ENCODE peak calls at places on chromosomes 6 and 20, in seven cellular contexts. One of them, this sample, is unnamed.

GRCh38 chr6:144897441-144897921 is 612.3 kb downstream of the UTRN start:
- DNase-seq in psoas muscle: no peak
- DNase-seq in AG08396: peak; percentile 48
- DNase-seq in transverse colon: no peak
- DNase-seq in fibroblast of mammary gland: peak; percentile 93
- DNase-seq in G401: no peak
- DNase-seq in nephron progenitor cell: no peak
- DNase-seq in this sample: no peak

GRCh38 chr6:110101885-110102284 is 77.6 kb downstream of the WASF1 start:
- DNase-seq in psoas muscle: no peak
- DNase-seq in AG08396: no peak
- DNase-seq in transverse colon: no peak
- DNase-seq in fibroblast of mammary gland: no peak
- DNase-seq in G401: no peak
- DNase-seq in nephron progenitor cell: no peak
- DNase-seq in this sample: no peak

GRCh38 chr20:49539481-49540231 is 28.3 kb downstream of the PTGIS start:
- DNase-seq in psoas muscle: no peak
- DNase-seq in AG08396: no peak
- DNase-seq in transverse colon: no peak
- DNase-seq in fibroblast of mammary gland: no peak
- DNase-seq in G401: no peak
- DNase-seq in nephron progenitor cell: no peak
- DNase-seq in this sample: no peak

GRCh38 chr20:37347347-37347823 is 1.4 kb downstream of the SRC start:
- DNase-seq in psoas muscle: no peak
- DNase-seq in AG08396: no peak
- DNase-seq in transverse colon: no peak
- DNase-seq in fibroblast of mammary gland: no peak
- DNase-seq in G401: no peak
- DNase-seq in nephron progenitor cell: no peak
- DNase-seq in this sample: no peak

GRCh38 chr6:159804504-159804903 is 4.4 kb downstream of the PNLDC1 start:
- DNase-seq in psoas muscle: no peak
- DNase-seq in AG08396: no peak
- DNase-seq in transverse colon: peak; percentile 44
- DNase-seq in fibroblast of mammary gland: no peak
- DNase-seq in G401: no peak
- DNase-seq in nephron progenitor cell: no peak
- DNase-seq in this sample: no peak

GRCh38 chr6:46010270-46010669 is 5.4 kb downstream of the CLIC5 start:
- DNase-seq in psoas muscle: no peak
- DNase-seq in AG08396: no peak
- DNase-seq in transverse colon: no peak
- DNase-seq in fibroblast of mammary gland: no peak
- DNase-seq in G401: no peak
- DNase-seq in nephron progenitor cell: no peak
- DNase-seq in this sample: no peak

GRCh38 chr6:9131616-9132015 is 696.3 kb upstream of the SLC35B3 start:
- DNase-seq in psoas muscle: no peak
- DNase-seq in AG08396: no peak
- DNase-seq in transverse colon: peak; percentile 25
- DNase-seq in fibroblast of mammary gland: no peak
- DNase-seq in G401: no peak
- DNase-seq in nephron progenitor cell: peak; percentile 12
- DNase-seq in this sample: peak; percentile 18

GRCh38 chr6:112511441-112511840 is 164.3 kb downstream of the RFPL4B start:
- DNase-seq in psoas muscle: no peak
- DNase-seq in AG08396: no peak
- DNase-seq in transverse colon: no peak
- DNase-seq in fibroblast of mammary gland: no peak
- DNase-seq in G401: no peak
- DNase-seq in nephron progenitor cell: no peak
- DNase-seq in this sample: no peak

GRCh38 chr20:31857861-31858835 is 12.2 kb downstream of the DUSP15 start:
- DNase-seq in psoas muscle: peak; percentile 41
- DNase-seq in AG08396: no peak
- DNase-seq in transverse colon: no peak
- DNase-seq in fibroblast of mammary gland: no peak
- DNase-seq in G401: no peak
- DNase-seq in nephron progenitor cell: no peak
- DNase-seq in this sample: no peak

GRCh38 chr20:60446273-60447111 is 488.3 kb downstream of the CDH26 start:
- DNase-seq in psoas muscle: no peak
- DNase-seq in AG08396: no peak
- DNase-seq in transverse colon: no peak
- DNase-seq in fibroblast of mammary gland: no peak
- DNase-seq in G401: no peak
- DNase-seq in nephron progenitor cell: no peak
- DNase-seq in this sample: no peak

GRCh38 chr6:118485601-118486550 is 62.2 kb upstream of the PLN start:
- DNase-seq in psoas muscle: no peak
- DNase-seq in AG08396: no peak
- DNase-seq in transverse colon: no peak
- DNase-seq in fibroblast of mammary gland: peak; percentile 10
- DNase-seq in G401: no peak
- DNase-seq in nephron progenitor cell: no peak
- DNase-seq in this sample: no peak

GRCh38 chr20:46282669-46283068 is 25.6 kb downstream of the CDH22 start:
- DNase-seq in psoas muscle: no peak
- DNase-seq in AG08396: no peak
- DNase-seq in transverse colon: no peak
- DNase-seq in fibroblast of mammary gland: no peak
- DNase-seq in G401: peak; percentile 35
- DNase-seq in nephron progenitor cell: no peak
- DNase-seq in this sample: peak; percentile 12

GRCh38 chr6:11042750-11043551 is 1.2 kb downstream of the ELOVL2 start:
- DNase-seq in psoas muscle: no peak
- DNase-seq in AG08396: no peak
- DNase-seq in transverse colon: no peak
- DNase-seq in fibroblast of mammary gland: no peak
- DNase-seq in G401: peak; percentile 24
- DNase-seq in nephron progenitor cell: peak; percentile 46
- DNase-seq in this sample: no peak